ENCODE peak calls at places on chromosomes 7 and 10, in six cellular contexts. A is fibroblast of lung, X is transverse colon, E is tibial nerve, G is left lung, Z is HCT116. T is an unnamed sample.

GRCh38 chr7:17274551-17275245 is 23.8 kb upstream of the AHR start:
- DNase-seq in G (no peak), X (no peak), E (no peak), Z (no peak), A (peak; percentile 35), T (peak; percentile 87)

GRCh38 chr7:123494193-123494796 is 40.1 kb downstream of the IQUB start:
- DNase-seq in X (peak; percentile 13), Z (peak; percentile 21), E (peak; percentile 58), G (no peak), A (peak; percentile 60), T (peak; percentile 43)

GRCh38 chr10:77264107-77264506 is 373.5 kb downstream of the KCNMA1 start:
- DNase-seq in G (no peak), E (no peak), A (no peak), Z (no peak), X (no peak), T (no peak)

GRCh38 chr10:84432891-84433290 is 104.5 kb downstream of the CCSER2 start:
- DNase-seq in X (no peak), Z (no peak), E (no peak), A (no peak), G (no peak), T (peak; percentile 65)

GRCh38 chr10:26269754-26270153 is 53.2 kb downstream of the GAD2 start:
- DNase-seq in A (no peak), X (no peak), Z (peak; percentile 42), E (no peak), G (no peak), T (peak; percentile 8)

GRCh38 chr7:5694221-5694754 is 87.2 kb downstream of the RNF216 start:
- DNase-seq in E (no peak), Z (no peak), A (peak; percentile 94), G (no peak), X (no peak), T (peak; percentile 94)

GRCh38 chr7:79308176-79308575 is 145.3 kb downstream of the MAGI2 start:
- DNase-seq in X (no peak), E (peak; percentile 36), G (no peak), A (peak; percentile 25), Z (peak; percentile 22), T (no peak)

GRCh38 chr10:94005050-94005449 is 11.3 kb downstream of the PLCE1 start:
- DNase-seq in A (no peak), Z (no peak), E (no peak), X (peak; percentile 72), G (no peak), T (peak; percentile 61)

GRCh38 chr7:52620849-52621248 is 414.6 kb upstream of the POM121L12 start:
- DNase-seq in G (no peak), X (no peak), E (no peak), A (no peak), Z (no peak), T (no peak)

DNA sequence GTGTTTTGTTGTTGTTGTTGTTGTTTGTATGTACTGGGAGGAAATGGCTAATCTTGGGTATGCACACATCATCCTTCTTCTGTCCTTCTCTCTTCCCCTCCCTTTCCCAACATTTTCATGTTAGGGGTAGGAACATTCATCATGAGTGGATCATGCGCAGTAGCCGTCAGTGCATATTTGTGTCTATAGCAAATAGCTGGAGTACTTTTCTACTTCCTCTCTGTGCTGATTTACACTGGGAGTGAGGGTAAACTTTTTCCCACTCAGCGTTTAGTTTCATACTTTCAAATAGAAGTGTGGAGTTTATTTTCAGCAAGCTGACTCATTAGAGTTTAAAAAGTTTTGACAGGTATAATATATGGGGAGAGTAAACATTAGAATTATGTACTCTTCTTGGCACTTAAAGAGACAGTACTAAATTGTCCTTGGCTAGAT is 80.5 kb upstream of the PRKG1 start:
- DNase-seq in A (peak; percentile 90), G (peak; percentile 56), Z (no peak), X (no peak), E (no peak), T (no peak)
- H3K4me3 ChIP-seq in A (peak overlapping the region; percentile 66), G (peak overlapping the region; percentile 63), Z (no peak overlapping the region), X (peak overlapping the region; percentile 2), E (no peak overlapping the region), T (no peak overlapping the region)

GRCh38 chr7:144819566-144819965 is 16.3 kb downstream of the TPK1 start:
- DNase-seq in A (no peak), X (no peak), E (no peak), Z (no peak), G (no peak), T (no peak)
- TF ChIP-seq CTCF in A (no peak), X (no peak), E (no peak), Z (no peak), G (no peak), T (no peak)

GRCh38 chr10:73589538-73590126 is 1.5 kb downstream of the USP54 start:
- DNase-seq in G (no peak), A (peak; percentile 8), E (no peak), Z (no peak), X (no peak), T (no peak)
- H3K4me3 ChIP-seq in G (no peak overlapping the region), A (no peak overlapping the region), E (peak overlapping the region; percentile 2), Z (no peak overlapping the region), X (no peak overlapping the region), T (no peak overlapping the region)

GRCh38 chr10:34985823-34986222 is 104.3 kb downstream of the CUL2 start:
- DNase-seq in G (no peak), E (no peak), A (peak; percentile 23), X (peak; percentile 18), Z (no peak), T (no peak)
- TF ChIP-seq CTCF in G (no peak), E (no peak), A (peak; percentile 11), X (peak; percentile 20), Z (peak; percentile 17), T (peak; percentile 42)

DNA sequence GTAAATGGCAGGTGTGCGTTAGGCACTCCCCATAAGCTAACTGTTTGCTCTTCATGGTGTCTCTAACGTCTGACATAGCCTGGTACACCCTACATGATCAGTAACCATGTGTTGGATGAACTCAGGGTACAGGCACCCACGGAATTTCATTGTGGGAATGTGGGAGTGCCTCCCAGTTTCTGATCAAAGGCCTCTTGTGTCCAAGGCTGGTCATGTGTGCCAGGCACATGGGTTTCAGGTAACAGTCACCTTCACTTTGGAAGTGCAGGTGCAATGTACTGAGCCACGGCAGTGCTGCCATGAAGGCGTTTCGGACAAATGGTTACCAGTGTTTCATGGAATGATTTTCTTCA is 298.3 kb downstream of the DNAJB6 start:
- DNase-seq in Z (no peak), G (no peak), X (no peak), A (no peak), E (no peak), T (no peak)
- H3K4me3 ChIP-seq in Z (no peak overlapping the region), G (no peak overlapping the region), X (no peak overlapping the region), A (no peak overlapping the region), E (no peak overlapping the region), T (no peak overlapping the region)

GRCh38 chr10:73262880-73263279 is 10.4 kb upstream of the MRPS16 start:
- DNase-seq in G (no peak), E (no peak), A (no peak), X (no peak), Z (no peak), T (no peak)

GRCh38 chr10:73261362-73261995 is 9.0 kb upstream of the MRPS16 start:
- DNase-seq in E (no peak), Z (no peak), X (no peak), A (no peak), G (no peak), T (no peak)

GRCh38 chr10:73262105-73262730 is 9.8 kb upstream of the MRPS16 start:
- DNase-seq in X (no peak), E (no peak), G (no peak), Z (peak; percentile 89), A (peak; percentile 91), T (peak; percentile 71)

GRCh38 chr10:73264423-73264822 is 12.0 kb upstream of the MRPS16 start:
- DNase-seq in E (no peak), Z (no peak), G (no peak), A (no peak), X (no peak), T (no peak)

DNA sequence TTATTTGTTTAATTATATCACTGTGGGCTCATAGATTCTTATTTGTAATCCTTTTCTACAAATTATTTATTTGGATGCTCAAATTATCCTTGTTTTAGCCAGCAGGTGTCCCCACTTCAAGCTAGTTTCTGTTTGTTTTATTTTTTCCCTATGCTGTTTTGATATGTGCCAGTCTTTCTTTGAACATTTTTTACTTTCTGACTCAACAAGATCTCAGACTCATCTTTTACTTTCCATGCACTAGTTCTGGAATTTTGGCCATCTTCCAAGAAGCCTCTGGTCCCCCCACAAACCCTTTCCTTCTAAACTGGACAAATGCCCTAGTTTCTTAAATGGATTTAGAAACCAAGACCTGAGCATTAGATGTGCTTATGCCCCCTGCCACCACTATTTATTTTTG is 11.5 kb upstream of the MRPS16 start:
- DNase-seq in X (no peak), E (no peak), A (peak; percentile 56), G (no peak), Z (no peak), T (peak; percentile 34)
- TF ChIP-seq CTCF in X (peak; percentile 45), E (peak; percentile 35), A (peak; percentile 48), G (no peak), Z (peak; percentile 52), T (peak; percentile 54)

DNA sequence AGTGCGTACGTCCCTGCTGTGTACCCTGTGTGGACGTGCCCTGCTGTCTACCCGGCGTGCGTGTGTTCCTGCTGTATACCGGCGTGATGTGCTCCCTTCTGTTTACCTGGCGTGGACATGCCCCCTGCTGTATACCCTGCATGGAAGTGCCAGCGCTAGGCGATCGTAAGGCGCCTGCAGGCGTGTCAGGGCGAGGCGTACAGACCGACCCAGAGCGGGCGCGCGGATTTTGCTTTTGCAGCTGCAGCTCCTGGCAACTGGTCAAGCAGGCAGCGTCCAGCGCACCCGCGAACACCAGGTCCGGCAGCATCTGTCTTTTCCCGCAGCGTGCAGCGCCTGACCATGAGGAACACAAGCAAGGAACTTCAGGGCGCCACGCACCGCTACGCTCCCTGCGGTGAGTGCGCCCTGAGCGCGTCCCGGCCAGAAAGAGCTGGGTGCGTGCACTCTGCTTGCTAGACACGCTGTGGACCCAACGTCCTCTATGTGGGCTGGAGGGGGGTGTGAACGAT is 680 bp downstream of the C7orf57 start:
- DNase-seq in Z (no peak), E (no peak), X (peak; percentile 23), A (peak; percentile 35), G (peak; percentile 42), T (peak; percentile 35)
- H3K4me3 ChIP-seq in Z (no peak overlapping the region), E (peak overlapping the region; percentile 34), X (peak overlapping the region; percentile 32), A (peak overlapping the region; percentile 0), G (peak overlapping the region; percentile 41), T (peak overlapping the region; percentile 53)

GRCh38 chr10:96832721-96833219 is 672 bp downstream of the LCOR start:
- DNase-seq in X (peak; percentile 90), A (peak; percentile 67), E (peak; percentile 80), Z (peak; percentile 28), G (peak; percentile 85), T (peak; percentile 69)
- TF ChIP-seq CTCF in X (no peak), A (no peak), E (no peak), Z (no peak), G (no peak), T (no peak)

DNA sequence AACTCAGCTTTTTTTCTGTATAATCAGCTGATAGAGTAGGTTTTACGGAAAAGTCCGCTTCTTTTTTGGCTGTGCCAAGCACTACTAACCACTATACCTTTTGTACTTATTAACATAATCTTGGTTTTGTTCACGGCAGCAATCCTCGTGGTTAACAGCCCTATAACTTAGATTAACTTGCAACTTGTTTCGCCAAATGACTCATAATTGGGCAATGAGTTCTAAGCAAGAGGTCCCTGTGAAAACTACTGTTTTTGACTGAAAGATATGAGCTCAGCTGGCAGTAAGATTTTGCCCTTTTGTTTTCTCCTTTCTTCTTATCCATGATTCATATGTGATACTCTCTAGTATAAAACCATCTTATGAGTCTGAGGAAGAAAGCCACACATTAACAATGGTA is 345.0 kb upstream of the PCDH15 start:
- DNase-seq in Z (no peak), X (no peak), G (no peak), A (peak; percentile 91), E (no peak), T (peak; percentile 64)
- H3K4me3 ChIP-seq in Z (no peak overlapping the region), X (no peak overlapping the region), G (no peak overlapping the region), A (no peak overlapping the region), E (no peak overlapping the region), T (no peak overlapping the region)